ENCODE peak calls at places on chromosomes 5 and 9, in eight cellular contexts. B is left lung, J is thyroid gland, F is brain microvascular endothelial cell, L is HepG2, D is fibroblast of lung, Q is MM.1S, R is PC-3. C is an unnamed sample. For H3K36me3, the result is how much of the 10 kb centered on the place peaks cover.

GRCh38 chr9:125443367-125443766 is 181.7 kb downstream of the GAPVD1 start:
- DNase-seq in B (no peak), J (no peak), F (no peak), L (no peak), D (no peak), Q (no peak), R (no peak), C (no peak)

GRCh38 chr5:147949711-147950573 is 43.6 kb upstream of the C5orf46 start:
- DNase-seq in B (no peak), J (no peak), F (no peak), L (peak), D (peak), Q (peak), R (peak), C (peak)

GRCh38 chr9:96178153-96178552 is 123.8 kb downstream of the HSD17B3 start:
- DNase-seq in B (no peak), J (no peak), F (no peak), L (no peak), D (no peak), Q (no peak), R (no peak), C (no peak)

GRCh38 chr9:18979367-18979766 is 53.6 kb downstream of the SAXO1 start:
- DNase-seq in B (no peak), J (no peak), F (peak), L (no peak), D (peak), Q (no peak), R (peak), C (no peak)

GRCh38 chr9:134617246-134617645 is 24.4 kb upstream of the COL5A1 start:
- DNase-seq in B (no peak), J (no peak), F (no peak), L (no peak), D (no peak), Q (no peak), R (no peak), C (no peak)

GRCh38 chr5:2748180-2748840 is 3.2 kb downstream of the IRX2 start:
- DNase-seq in B (peak), J (no peak), F (no peak), L (no peak), D (no peak), Q (no peak), R (no peak), C (no peak)

GRCh38 chr5:109743041-109743531 is 53.4 kb downstream of the MAN2A1 start:
- DNase-seq in B (no peak), J (no peak), F (no peak), L (no peak), D (no peak), Q (peak), R (no peak), C (no peak)

GRCh38 chr5:3801967-3802366 is 206.3 kb downstream of the IRX1 start:
- DNase-seq in B (no peak), J (no peak), F (no peak), L (no peak), D (no peak), Q (no peak), R (no peak), C (no peak)

GRCh38 chr9:83435301-83435700 is 102.9 kb downstream of the FRMD3 start:
- DNase-seq in B (no peak), J (no peak), F (no peak), L (no peak), D (no peak), Q (no peak), R (no peak), C (no peak)

GRCh38 chr5:124061663-124062062 is 549.7 kb downstream of the CSNK1G3 start:
- DNase-seq in B (no peak), J (peak), F (no peak), L (no peak), D (peak), Q (no peak), R (peak), C (no peak)

GRCh38 chr9:130940023-130940549 is 1.0 kb upstream of the FIBCD1 start:
- DNase-seq in B (no peak), J (no peak), F (no peak), L (no peak), D (no peak), Q (no peak), R (no peak), C (no peak)

GRCh38 chr5:36643162-36643561 is 36.8 kb downstream of the SLC1A3 start:
- DNase-seq in B (no peak), J (no peak), F (no peak), L (no peak), D (no peak), Q (no peak), R (no peak), C (no peak)

GRCh38 chr5:35974570-35974969 is 16.6 kb downstream of the UGT3A1 start:
- DNase-seq in B (no peak), J (no peak), F (no peak), L (no peak), D (no peak), Q (no peak), R (no peak), C (no peak)

GRCh38 chr9:116985636-116986414 is 298.7 kb downstream of the TRIM32 start:
- DNase-seq in B (no peak), J (no peak), F (no peak), L (no peak), D (no peak), Q (no peak), R (no peak), C (no peak)

GRCh38 chr5:122415481-122416120 is 103.6 kb downstream of the SNCAIP start:
- DNase-seq in B (no peak), J (peak), F (peak), L (peak), D (peak), Q (peak), R (peak), C (peak)

GRCh38 chr9:128341435-128341849 is 1.1 kb downstream of the SLC27A4 start:
- DNase-seq in B (no peak), J (peak), F (peak), L (peak), D (peak), Q (peak), R (peak), C (peak)

GRCh38 chr5:132737982-132738770 is 830 bp upstream of the KIF3A start:
- DNase-seq in B (no peak), J (peak), F (no peak), L (no peak), D (no peak), Q (no peak), R (no peak), C (no peak)

GRCh38 chr5:15794117-15794985 is 294.4 kb downstream of the FBXL7 start:
- DNase-seq in B (no peak), J (no peak), F (no peak), L (no peak), D (peak), Q (peak), R (no peak), C (no peak)

GRCh38 chr5:15790446-15791005 is 290.5 kb downstream of the FBXL7 start:
- DNase-seq in B (no peak), J (no peak), F (no peak), L (no peak), D (peak), Q (no peak), R (no peak), C (no peak)

GRCh38 chr5:15791859-15792258 is 291.9 kb downstream of the FBXL7 start:
- DNase-seq in B (no peak), J (no peak), F (peak), L (no peak), D (peak), Q (no peak), R (no peak), C (no peak)

GRCh38 chr5:15789661-15790060 is 289.7 kb downstream of the FBXL7 start:
- DNase-seq in B (no peak), J (no peak), F (peak), L (no peak), D (peak), Q (no peak), R (no peak), C (no peak)

DNA sequence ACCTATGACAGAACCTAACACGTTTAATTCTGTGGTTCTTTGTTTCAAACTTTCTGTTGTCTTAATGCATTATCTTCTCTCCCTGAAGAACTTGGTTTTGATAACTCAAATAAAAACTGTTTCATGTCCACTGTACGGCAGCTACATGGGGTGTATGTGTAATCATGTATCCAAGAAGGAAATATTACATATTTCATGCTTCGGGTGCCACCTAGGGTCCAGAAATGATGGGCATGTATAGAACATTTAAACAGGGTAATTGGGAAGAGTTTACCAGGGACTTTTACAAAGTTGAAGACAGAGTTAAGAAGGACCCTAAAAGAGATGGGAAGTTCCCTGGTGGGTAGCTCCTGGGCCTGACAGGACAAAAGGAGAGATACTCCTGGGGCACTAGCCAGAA is 291.3 kb downstream of the FBXL7 start:
- DNase-seq in B (no peak), J (no peak), F (no peak), L (no peak), D (no peak), Q (no peak), R (peak), C (no peak)
- TF ChIP-seq CTCF in B (no peak), J (no peak), F (no peak), L (peak), D (no peak), Q (no peak), R (peak), C (no peak)

GRCh38 chr9:124309665-124310064 is 51.9 kb downstream of the NEK6 start:
- DNase-seq in B (no peak), J (no peak), F (peak), L (peak), D (peak), Q (no peak), R (peak), C (no peak)

GRCh38 chr9:124311283-124311682 is 53.5 kb downstream of the NEK6 start:
- DNase-seq in B (no peak), J (no peak), F (no peak), L (no peak), D (no peak), Q (no peak), R (no peak), C (no peak)

GRCh38 chr9:124312290-124313265 is 54.8 kb downstream of the NEK6 start:
- DNase-seq in B (no peak), J (no peak), F (no peak), L (no peak), D (no peak), Q (no peak), R (no peak), C (no peak)

GRCh38 chr9:124315856-124316255 is 58.1 kb downstream of the NEK6 start:
- DNase-seq in B (no peak), J (no peak), F (no peak), L (no peak), D (no peak), Q (no peak), R (no peak), C (no peak)

GRCh38 chr9:124313940-124314339 is 56.2 kb downstream of the NEK6 start:
- DNase-seq in B (no peak), J (no peak), F (no peak), L (no peak), D (no peak), Q (no peak), R (no peak), C (no peak)
- H3K36me3 ChIP-seq in B (half or more), J (under half), F (under half), L (under half), D (under half), Q (under half), R (under half), C (half or more)

GRCh38 chr5:136190904-136191303 is 2.1 kb downstream of the SMIM32 start:
- DNase-seq in B (no peak), J (no peak), F (no peak), L (no peak), D (no peak), Q (no peak), R (no peak), C (no peak)

GRCh38 chr5:136191304-136192014 is 1.5 kb downstream of the SMIM32 start:
- DNase-seq in B (no peak), J (no peak), F (no peak), L (no peak), D (peak), Q (no peak), R (no peak), C (no peak)

GRCh38 chr5:136192526-136193395 is at the start of gene SMIM32:
- DNase-seq in B (no peak), J (peak), F (no peak), L (peak), D (peak), Q (no peak), R (no peak), C (peak)

GRCh38 chr5:136193396-136193935 is 504 bp upstream of the SMIM32 start:
- DNase-seq in B (no peak), J (no peak), F (no peak), L (no peak), D (no peak), Q (no peak), R (no peak), C (no peak)

DNA sequence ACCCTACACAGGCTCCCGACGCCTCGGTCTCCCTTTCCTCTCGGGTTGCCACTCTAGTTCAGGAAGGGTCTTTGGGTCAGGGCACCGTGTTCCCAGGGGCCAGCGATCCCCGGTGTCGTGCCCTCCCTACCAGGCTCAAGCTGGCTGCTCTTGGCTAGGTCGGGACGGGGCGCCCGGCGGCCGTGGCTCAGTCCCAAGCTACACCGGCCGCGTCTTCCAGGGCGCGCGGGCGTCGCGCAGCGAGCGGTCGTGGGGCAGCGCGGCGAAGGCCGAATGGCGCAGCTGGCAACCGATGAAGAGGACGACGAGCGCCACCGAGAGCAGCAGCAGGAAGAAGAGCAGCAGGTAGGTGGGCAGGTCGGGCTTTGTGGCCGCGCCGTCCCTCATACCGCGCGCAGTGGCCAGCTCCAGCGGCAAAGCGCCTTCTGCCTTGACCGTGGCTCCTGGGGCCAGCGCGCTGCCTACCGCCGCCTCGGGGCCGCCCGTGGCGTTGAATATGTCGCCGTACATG is 892 bp downstream of the SMIM32 start:
- DNase-seq in B (no peak), J (no peak), F (no peak), L (no peak), D (peak), Q (no peak), R (no peak), C (peak)
- H3K4me3 ChIP-seq in B (no peak), J (peak), F (peak), L (peak), D (peak), Q (no peak), R (no peak), C (no peak)

DNA sequence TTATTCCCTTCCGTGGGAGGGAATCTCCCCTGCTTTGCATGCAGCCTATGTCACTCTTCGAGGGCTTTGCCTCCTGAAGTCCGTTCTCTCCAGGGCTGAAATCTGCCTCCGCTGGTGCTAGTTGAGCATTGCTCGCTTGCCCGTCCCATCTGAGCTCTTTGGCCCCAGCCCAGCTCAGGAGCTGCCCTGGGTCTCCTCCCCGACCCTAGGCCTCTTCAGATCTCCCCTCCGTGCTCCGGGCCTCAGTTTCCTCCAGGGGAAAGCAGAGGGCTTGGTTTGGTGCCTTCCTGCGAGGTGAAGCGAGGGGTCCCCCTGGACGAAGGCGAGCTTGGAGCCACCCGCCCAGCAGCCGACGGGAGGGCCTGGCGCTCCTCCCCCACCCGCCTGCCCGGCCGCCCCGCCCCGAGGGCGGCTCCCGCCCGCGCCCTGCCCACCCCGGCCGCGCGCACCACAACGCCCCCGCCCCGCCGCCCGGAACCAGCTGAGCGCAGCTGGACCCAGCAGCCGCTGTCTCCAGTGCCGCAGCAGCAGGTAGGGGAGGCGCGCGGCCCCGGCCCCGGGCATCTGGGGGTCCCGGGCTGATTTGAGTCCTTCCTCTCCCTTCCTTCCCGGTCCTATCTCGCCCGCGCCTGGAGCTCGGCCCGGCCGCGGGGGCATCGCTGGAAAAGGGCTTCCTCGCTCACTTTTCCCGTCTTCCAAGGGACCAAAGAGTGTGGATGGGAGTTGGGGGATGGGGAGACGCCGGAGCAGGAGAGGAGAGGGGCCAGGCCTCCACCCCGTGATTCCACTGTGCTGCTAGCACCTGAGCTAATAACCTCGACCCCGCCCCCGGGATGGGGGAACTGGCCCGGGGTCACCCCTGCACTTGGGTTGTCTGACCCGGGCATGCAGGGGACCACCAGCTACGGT is at the start of gene GSN:
- DNase-seq in B (peak), J (peak), F (no peak), L (peak), D (peak), Q (peak), R (peak), C (peak)
- TF ChIP-seq CTCF in B (no peak), J (no peak), F (peak), L (peak), D (peak), Q (no peak), R (no peak), C (no peak)

GRCh38 chr9:78286946-78287388 is 10.0 kb upstream of the PSAT1 start:
- DNase-seq in B (no peak), J (no peak), F (no peak), L (peak), D (no peak), Q (no peak), R (no peak), C (no peak)

GRCh38 chr9:78292026-78292425 is 4.9 kb upstream of the PSAT1 start:
- DNase-seq in B (no peak), J (peak), F (no peak), L (no peak), D (no peak), Q (no peak), R (no peak), C (no peak)

GRCh38 chr9:78288214-78288892 is 8.6 kb upstream of the PSAT1 start:
- DNase-seq in B (no peak), J (no peak), F (no peak), L (peak), D (no peak), Q (no peak), R (no peak), C (no peak)

GRCh38 chr9:78291240-78291915 is 5.5 kb upstream of the PSAT1 start:
- DNase-seq in B (no peak), J (no peak), F (no peak), L (no peak), D (no peak), Q (no peak), R (no peak), C (no peak)

DNA sequence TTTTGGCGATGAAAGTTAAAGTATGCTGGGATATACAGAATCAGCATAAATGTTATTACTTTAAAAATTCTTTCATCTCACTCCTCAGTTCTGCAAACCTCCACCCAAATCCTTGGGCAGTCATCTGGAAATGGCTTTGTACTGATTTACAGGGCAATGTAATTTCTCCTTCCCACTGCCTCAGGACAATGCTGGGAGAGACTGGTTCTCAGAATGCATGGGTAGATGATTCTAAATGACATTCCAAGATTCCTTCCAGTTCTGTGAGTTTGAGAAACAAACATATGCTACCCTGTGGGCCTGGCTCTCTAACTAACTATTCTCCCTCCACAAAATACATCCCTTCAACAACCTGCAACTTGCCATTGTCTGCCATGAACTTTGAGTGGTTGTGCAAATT is 7.5 kb upstream of the PSAT1 start:
- DNase-seq in B (no peak), J (no peak), F (no peak), L (no peak), D (no peak), Q (no peak), R (no peak), C (no peak)
- H3K36me3 ChIP-seq in B (under half), J (under half), F (under half), L (under half), D (under half), Q (under half), R (under half), C (under half)

GRCh38 chr5:73443725-73444498 is 4.7 kb downstream of the FOXD1 start:
- DNase-seq in B (peak), J (no peak), F (no peak), L (no peak), D (no peak), Q (no peak), R (no peak), C (no peak)

GRCh38 chr5:73442152-73442860 is 6.3 kb downstream of the FOXD1 start:
- DNase-seq in B (no peak), J (no peak), F (no peak), L (no peak), D (no peak), Q (no peak), R (no peak), C (no peak)

GRCh38 chr5:73444499-73445432 is 3.8 kb downstream of the FOXD1 start:
- DNase-seq in B (peak), J (no peak), F (no peak), L (no peak), D (peak), Q (no peak), R (no peak), C (no peak)

GRCh38 chr5:73441377-73441776 is 7.2 kb downstream of the FOXD1 start:
- DNase-seq in B (no peak), J (no peak), F (no peak), L (no peak), D (no peak), Q (no peak), R (no peak), C (no peak)

GRCh38 chr5:73442960-73443627 is 5.5 kb downstream of the FOXD1 start:
- DNase-seq in B (no peak), J (no peak), F (no peak), L (no peak), D (peak), Q (no peak), R (no peak), C (no peak)
- H3K4me3 ChIP-seq in B (no peak), J (no peak), F (no peak), L (no peak), D (no peak), Q (no peak), R (no peak), C (no peak)

DNA sequence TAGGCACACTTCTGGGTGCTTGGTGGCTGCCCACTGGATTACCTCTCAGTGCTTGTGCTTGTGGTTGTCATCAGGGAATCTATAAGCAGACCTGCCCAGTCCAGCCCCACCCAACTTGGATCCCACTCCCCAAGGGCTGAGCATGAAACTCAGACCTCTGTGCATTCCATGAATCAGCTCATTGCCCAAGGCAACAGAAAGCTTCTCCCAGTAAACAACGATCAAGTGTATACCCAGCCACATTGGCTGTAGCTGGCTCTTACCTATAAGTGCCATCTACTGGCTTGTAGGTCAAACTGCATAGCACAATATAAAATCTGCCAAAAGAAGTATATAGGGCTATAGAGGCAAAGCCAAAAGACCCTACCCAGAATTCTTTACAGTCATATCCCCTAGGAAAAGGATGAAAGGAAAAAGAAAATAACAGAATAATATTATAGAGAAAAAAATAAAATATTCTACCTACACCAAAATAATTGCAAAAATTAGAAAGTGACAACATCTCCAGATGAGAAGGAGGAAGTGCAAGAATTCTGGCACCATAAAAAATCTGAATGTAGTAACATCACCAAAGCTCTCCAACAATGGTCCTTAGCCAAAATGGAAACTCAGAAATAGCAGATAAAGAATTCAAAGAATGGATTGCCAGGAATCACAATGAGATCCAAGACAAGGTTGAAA is 321.0 kb upstream of the TRPC7 start:
- DNase-seq in B (no peak), J (peak), F (peak), L (peak), D (peak), Q (peak), R (peak), C (no peak)
- TF ChIP-seq CTCF in B (no peak), J (peak), F (peak), L (peak), D (peak), Q (peak), R (peak), C (peak)